ENCODE peak calls at places on chromosome 3, in six cellular contexts. One of them, this sample, is unnamed.

GRCh38 chr3:142987080-142987700 is 14.2 kb upstream of the U2SURP start:
- DNase-seq in astrocyte of the spinal cord: peak
- DNase-seq in HEK293T: peak
- DNase-seq in upper lobe of right lung: no peak
- DNase-seq in activated CD4-positive, alpha-beta T cell treated with anti-CD3 and anti-CD28 coated beads, Interleukin-2, amount 50 U/mL, for 24 hours: no peak
- DNase-seq in psoas muscle: no peak
- DNase-seq in this sample: no peak

GRCh38 chr3:193794002-193794835 is 201.2 kb downstream of the OPA1 start:
- DNase-seq in HEK293T: no peak
- DNase-seq in upper lobe of right lung: no peak
- DNase-seq in psoas muscle: no peak
- DNase-seq in astrocyte of the spinal cord: no peak
- DNase-seq in activated CD4-positive, alpha-beta T cell treated with anti-CD3 and anti-CD28 coated beads, Interleukin-2, amount 50 U/mL, for 24 hours: no peak
- DNase-seq in this sample: no peak

GRCh38 chr3:42097166-42097946 is 6.2 kb downstream of the TRAK1 start:
- DNase-seq in upper lobe of right lung: no peak
- DNase-seq in HEK293T: no peak
- DNase-seq in activated CD4-positive, alpha-beta T cell treated with anti-CD3 and anti-CD28 coated beads, Interleukin-2, amount 50 U/mL, for 24 hours: peak
- DNase-seq in psoas muscle: no peak
- DNase-seq in astrocyte of the spinal cord: peak
- DNase-seq in this sample: no peak

GRCh38 chr3:105424412-105425152 is 57.9 kb downstream of the ALCAM start:
- DNase-seq in astrocyte of the spinal cord: no peak
- DNase-seq in upper lobe of right lung: no peak
- DNase-seq in psoas muscle: no peak
- DNase-seq in activated CD4-positive, alpha-beta T cell treated with anti-CD3 and anti-CD28 coated beads, Interleukin-2, amount 50 U/mL, for 24 hours: no peak
- DNase-seq in HEK293T: no peak
- DNase-seq in this sample: no peak

GRCh38 chr3:37096972-37097371 is 77.4 kb downstream of the LRRFIP2 start:
- DNase-seq in astrocyte of the spinal cord: no peak
- DNase-seq in upper lobe of right lung: no peak
- DNase-seq in HEK293T: no peak
- DNase-seq in psoas muscle: no peak
- DNase-seq in activated CD4-positive, alpha-beta T cell treated with anti-CD3 and anti-CD28 coated beads, Interleukin-2, amount 50 U/mL, for 24 hours: no peak
- DNase-seq in this sample: no peak

GRCh38 chr3:13461169-13462124 is 18.7 kb upstream of the HDAC11 start:
- DNase-seq in activated CD4-positive, alpha-beta T cell treated with anti-CD3 and anti-CD28 coated beads, Interleukin-2, amount 50 U/mL, for 24 hours: peak
- DNase-seq in upper lobe of right lung: peak
- DNase-seq in HEK293T: peak
- DNase-seq in psoas muscle: peak
- DNase-seq in astrocyte of the spinal cord: peak
- DNase-seq in this sample: no peak

GRCh38 chr3:41356775-41357174 is 157.5 kb downstream of the CTNNB1 start:
- DNase-seq in upper lobe of right lung: no peak
- DNase-seq in HEK293T: no peak
- DNase-seq in psoas muscle: no peak
- DNase-seq in activated CD4-positive, alpha-beta T cell treated with anti-CD3 and anti-CD28 coated beads, Interleukin-2, amount 50 U/mL, for 24 hours: no peak
- DNase-seq in astrocyte of the spinal cord: no peak
- DNase-seq in this sample: no peak

GRCh38 chr3:53493997-53494791 is at the start of gene CACNA1D:
- DNase-seq in astrocyte of the spinal cord: no peak
- DNase-seq in HEK293T: peak
- DNase-seq in upper lobe of right lung: peak
- DNase-seq in activated CD4-positive, alpha-beta T cell treated with anti-CD3 and anti-CD28 coated beads, Interleukin-2, amount 50 U/mL, for 24 hours: no peak
- DNase-seq in psoas muscle: no peak
- DNase-seq in this sample: peak

GRCh38 chr3:110526732-110527727 is 544.6 kb upstream of the NECTIN3 start:
- DNase-seq in HEK293T: no peak
- DNase-seq in astrocyte of the spinal cord: peak
- DNase-seq in upper lobe of right lung: no peak
- DNase-seq in psoas muscle: no peak
- DNase-seq in activated CD4-positive, alpha-beta T cell treated with anti-CD3 and anti-CD28 coated beads, Interleukin-2, amount 50 U/mL, for 24 hours: no peak
- DNase-seq in this sample: no peak

GRCh38 chr3:69784854-69785523 is 45.7 kb downstream of the MITF start:
- DNase-seq in astrocyte of the spinal cord: peak
- DNase-seq in upper lobe of right lung: peak
- DNase-seq in activated CD4-positive, alpha-beta T cell treated with anti-CD3 and anti-CD28 coated beads, Interleukin-2, amount 50 U/mL, for 24 hours: no peak
- DNase-seq in psoas muscle: peak
- DNase-seq in HEK293T: peak
- DNase-seq in this sample: no peak

GRCh38 chr3:141089339-141090152 is 38.4 kb downstream of the SPSB4 start:
- DNase-seq in upper lobe of right lung: no peak
- DNase-seq in HEK293T: no peak
- DNase-seq in astrocyte of the spinal cord: no peak
- DNase-seq in activated CD4-positive, alpha-beta T cell treated with anti-CD3 and anti-CD28 coated beads, Interleukin-2, amount 50 U/mL, for 24 hours: no peak
- DNase-seq in psoas muscle: no peak
- DNase-seq in this sample: no peak

GRCh38 chr3:187976361-187976900 is 177.5 kb upstream of the LPP start:
- DNase-seq in HEK293T: no peak
- DNase-seq in psoas muscle: no peak
- DNase-seq in astrocyte of the spinal cord: no peak
- DNase-seq in upper lobe of right lung: no peak
- DNase-seq in activated CD4-positive, alpha-beta T cell treated with anti-CD3 and anti-CD28 coated beads, Interleukin-2, amount 50 U/mL, for 24 hours: peak
- DNase-seq in this sample: no peak

GRCh38 chr3:29597376-29598008 is 316.6 kb downstream of the RBMS3 start:
- DNase-seq in astrocyte of the spinal cord: peak
- DNase-seq in upper lobe of right lung: no peak
- DNase-seq in psoas muscle: no peak
- DNase-seq in activated CD4-positive, alpha-beta T cell treated with anti-CD3 and anti-CD28 coated beads, Interleukin-2, amount 50 U/mL, for 24 hours: no peak
- DNase-seq in HEK293T: no peak
- DNase-seq in this sample: no peak

GRCh38 chr3:46193436-46193835 is 14.7 kb downstream of the CCR1 start:
- DNase-seq in astrocyte of the spinal cord: no peak
- DNase-seq in HEK293T: no peak
- DNase-seq in activated CD4-positive, alpha-beta T cell treated with anti-CD3 and anti-CD28 coated beads, Interleukin-2, amount 50 U/mL, for 24 hours: no peak
- DNase-seq in psoas muscle: no peak
- DNase-seq in upper lobe of right lung: no peak
- DNase-seq in this sample: no peak

GRCh38 chr3:192817506-192817905 is 90.2 kb upstream of the FGF12 start:
- DNase-seq in HEK293T: no peak
- DNase-seq in psoas muscle: no peak
- DNase-seq in upper lobe of right lung: no peak
- DNase-seq in activated CD4-positive, alpha-beta T cell treated with anti-CD3 and anti-CD28 coated beads, Interleukin-2, amount 50 U/mL, for 24 hours: no peak
- DNase-seq in astrocyte of the spinal cord: no peak
- DNase-seq in this sample: no peak

GRCh38 chr3:23808525-23808924 is 2.8 kb downstream of the UBE2E1 start:
- DNase-seq in activated CD4-positive, alpha-beta T cell treated with anti-CD3 and anti-CD28 coated beads, Interleukin-2, amount 50 U/mL, for 24 hours: no peak
- DNase-seq in astrocyte of the spinal cord: no peak
- DNase-seq in psoas muscle: no peak
- DNase-seq in upper lobe of right lung: no peak
- DNase-seq in HEK293T: no peak
- DNase-seq in this sample: no peak

GRCh38 chr3:27345493-27345892 is 23.7 kb downstream of the NEK10 start:
- DNase-seq in HEK293T: no peak
- DNase-seq in activated CD4-positive, alpha-beta T cell treated with anti-CD3 and anti-CD28 coated beads, Interleukin-2, amount 50 U/mL, for 24 hours: no peak
- DNase-seq in upper lobe of right lung: no peak
- DNase-seq in astrocyte of the spinal cord: no peak
- DNase-seq in psoas muscle: no peak
- DNase-seq in this sample: no peak

GRCh38 chr3:184377374-184377773 is 633 bp downstream of the THPO start:
- DNase-seq in psoas muscle: no peak
- DNase-seq in astrocyte of the spinal cord: no peak
- DNase-seq in upper lobe of right lung: no peak
- DNase-seq in HEK293T: no peak
- DNase-seq in activated CD4-positive, alpha-beta T cell treated with anti-CD3 and anti-CD28 coated beads, Interleukin-2, amount 50 U/mL, for 24 hours: no peak
- DNase-seq in this sample: no peak

GRCh38 chr3:140629351-140630137 is 48.3 kb upstream of the TRIM42 start:
- DNase-seq in astrocyte of the spinal cord: peak
- DNase-seq in upper lobe of right lung: no peak
- DNase-seq in psoas muscle: no peak
- DNase-seq in activated CD4-positive, alpha-beta T cell treated with anti-CD3 and anti-CD28 coated beads, Interleukin-2, amount 50 U/mL, for 24 hours: no peak
- DNase-seq in HEK293T: no peak
- DNase-seq in this sample: no peak

GRCh38 chr3:13145131-13145825 is 72.0 kb upstream of the IQSEC1 start:
- DNase-seq in activated CD4-positive, alpha-beta T cell treated with anti-CD3 and anti-CD28 coated beads, Interleukin-2, amount 50 U/mL, for 24 hours: no peak
- DNase-seq in astrocyte of the spinal cord: no peak
- DNase-seq in upper lobe of right lung: peak
- DNase-seq in psoas muscle: no peak
- DNase-seq in HEK293T: no peak
- DNase-seq in this sample: no peak

GRCh38 chr3:193701896-193702644 is 109.1 kb downstream of the OPA1 start:
- DNase-seq in activated CD4-positive, alpha-beta T cell treated with anti-CD3 and anti-CD28 coated beads, Interleukin-2, amount 50 U/mL, for 24 hours: no peak
- DNase-seq in psoas muscle: no peak
- DNase-seq in HEK293T: no peak
- DNase-seq in astrocyte of the spinal cord: peak
- DNase-seq in upper lobe of right lung: no peak
- DNase-seq in this sample: no peak

GRCh38 chr3:23170306-23170705 is 32.8 kb upstream of the UBE2E2 start:
- DNase-seq in HEK293T: no peak
- DNase-seq in activated CD4-positive, alpha-beta T cell treated with anti-CD3 and anti-CD28 coated beads, Interleukin-2, amount 50 U/mL, for 24 hours: no peak
- DNase-seq in psoas muscle: no peak
- DNase-seq in upper lobe of right lung: no peak
- DNase-seq in astrocyte of the spinal cord: peak
- DNase-seq in this sample: no peak

GRCh38 chr3:120028271-120029047 is 65.8 kb downstream of the GSK3B start:
- DNase-seq in upper lobe of right lung: no peak
- DNase-seq in activated CD4-positive, alpha-beta T cell treated with anti-CD3 and anti-CD28 coated beads, Interleukin-2, amount 50 U/mL, for 24 hours: no peak
- DNase-seq in psoas muscle: no peak
- DNase-seq in HEK293T: no peak
- DNase-seq in astrocyte of the spinal cord: no peak
- DNase-seq in this sample: no peak

GRCh38 chr3:17580901-17581300 is 161.5 kb downstream of the TBC1D5 start:
- DNase-seq in upper lobe of right lung: no peak
- DNase-seq in HEK293T: no peak
- DNase-seq in psoas muscle: no peak
- DNase-seq in astrocyte of the spinal cord: no peak
- DNase-seq in activated CD4-positive, alpha-beta T cell treated with anti-CD3 and anti-CD28 coated beads, Interleukin-2, amount 50 U/mL, for 24 hours: no peak
- DNase-seq in this sample: no peak

GRCh38 chr3:67940200-67940952 is 286.0 kb upstream of the SUCLG2 start:
- DNase-seq in HEK293T: no peak
- DNase-seq in psoas muscle: no peak
- DNase-seq in astrocyte of the spinal cord: no peak
- DNase-seq in upper lobe of right lung: no peak
- DNase-seq in activated CD4-positive, alpha-beta T cell treated with anti-CD3 and anti-CD28 coated beads, Interleukin-2, amount 50 U/mL, for 24 hours: no peak
- DNase-seq in this sample: peak

GRCh38 chr3:196341142-196341541 is 3.0 kb upstream of the TM4SF19 start:
- DNase-seq in astrocyte of the spinal cord: peak
- DNase-seq in HEK293T: no peak
- DNase-seq in psoas muscle: no peak
- DNase-seq in activated CD4-positive, alpha-beta T cell treated with anti-CD3 and anti-CD28 coated beads, Interleukin-2, amount 50 U/mL, for 24 hours: no peak
- DNase-seq in upper lobe of right lung: no peak
- DNase-seq in this sample: no peak

GRCh38 chr3:157077565-157077991 is 82.4 kb downstream of the CCNL1 start:
- DNase-seq in HEK293T: no peak
- DNase-seq in astrocyte of the spinal cord: no peak
- DNase-seq in activated CD4-positive, alpha-beta T cell treated with anti-CD3 and anti-CD28 coated beads, Interleukin-2, amount 50 U/mL, for 24 hours: no peak
- DNase-seq in upper lobe of right lung: no peak
- DNase-seq in psoas muscle: peak
- DNase-seq in this sample: peak

GRCh38 chr3:115281697-115282685 is 134.9 kb upstream of the ZBTB20 start:
- DNase-seq in astrocyte of the spinal cord: peak
- DNase-seq in activated CD4-positive, alpha-beta T cell treated with anti-CD3 and anti-CD28 coated beads, Interleukin-2, amount 50 U/mL, for 24 hours: no peak
- DNase-seq in psoas muscle: no peak
- DNase-seq in HEK293T: no peak
- DNase-seq in upper lobe of right lung: no peak
- DNase-seq in this sample: no peak

GRCh38 chr3:188584958-188585689 is 431.2 kb downstream of the LPP start:
- DNase-seq in upper lobe of right lung: no peak
- DNase-seq in activated CD4-positive, alpha-beta T cell treated with anti-CD3 and anti-CD28 coated beads, Interleukin-2, amount 50 U/mL, for 24 hours: no peak
- DNase-seq in astrocyte of the spinal cord: peak
- DNase-seq in HEK293T: no peak
- DNase-seq in psoas muscle: no peak
- DNase-seq in this sample: no peak

GRCh38 chr3:67654099-67654831 is at the start of gene SUCLG2:
- DNase-seq in HEK293T: peak
- DNase-seq in psoas muscle: peak
- DNase-seq in activated CD4-positive, alpha-beta T cell treated with anti-CD3 and anti-CD28 coated beads, Interleukin-2, amount 50 U/mL, for 24 hours: peak
- DNase-seq in upper lobe of right lung: peak
- DNase-seq in astrocyte of the spinal cord: peak
- DNase-seq in this sample: peak

GRCh38 chr3:5061218-5061569 is 60.9 kb upstream of the ARL8B start:
- DNase-seq in HEK293T: no peak
- DNase-seq in astrocyte of the spinal cord: no peak
- DNase-seq in upper lobe of right lung: no peak
- DNase-seq in activated CD4-positive, alpha-beta T cell treated with anti-CD3 and anti-CD28 coated beads, Interleukin-2, amount 50 U/mL, for 24 hours: no peak
- DNase-seq in psoas muscle: no peak
- DNase-seq in this sample: no peak

GRCh38 chr3:98823791-98824190 is 60.7 kb downstream of the ST3GAL6 start:
- DNase-seq in astrocyte of the spinal cord: no peak
- DNase-seq in HEK293T: no peak
- DNase-seq in upper lobe of right lung: no peak
- DNase-seq in activated CD4-positive, alpha-beta T cell treated with anti-CD3 and anti-CD28 coated beads, Interleukin-2, amount 50 U/mL, for 24 hours: no peak
- DNase-seq in psoas muscle: no peak
- DNase-seq in this sample: no peak

GRCh38 chr3:27315003-27315402 is 54.2 kb downstream of the NEK10 start:
- DNase-seq in astrocyte of the spinal cord: no peak
- DNase-seq in activated CD4-positive, alpha-beta T cell treated with anti-CD3 and anti-CD28 coated beads, Interleukin-2, amount 50 U/mL, for 24 hours: no peak
- DNase-seq in psoas muscle: no peak
- DNase-seq in upper lobe of right lung: no peak
- DNase-seq in HEK293T: no peak
- DNase-seq in this sample: no peak

GRCh38 chr3:161305095-161305991 is 66.0 kb downstream of the SPTSSB start:
- DNase-seq in HEK293T: peak
- DNase-seq in astrocyte of the spinal cord: peak
- DNase-seq in psoas muscle: no peak
- DNase-seq in activated CD4-positive, alpha-beta T cell treated with anti-CD3 and anti-CD28 coated beads, Interleukin-2, amount 50 U/mL, for 24 hours: no peak
- DNase-seq in upper lobe of right lung: no peak
- DNase-seq in this sample: no peak

GRCh38 chr3:16338999-16339398 is 74.0 kb downstream of the OXNAD1 start:
- DNase-seq in astrocyte of the spinal cord: peak
- DNase-seq in HEK293T: no peak
- DNase-seq in activated CD4-positive, alpha-beta T cell treated with anti-CD3 and anti-CD28 coated beads, Interleukin-2, amount 50 U/mL, for 24 hours: no peak
- DNase-seq in upper lobe of right lung: no peak
- DNase-seq in psoas muscle: no peak
- DNase-seq in this sample: no peak

GRCh38 chr3:29937185-29937584 is 656.3 kb downstream of the RBMS3 start:
- DNase-seq in psoas muscle: no peak
- DNase-seq in HEK293T: no peak
- DNase-seq in astrocyte of the spinal cord: peak
- DNase-seq in activated CD4-positive, alpha-beta T cell treated with anti-CD3 and anti-CD28 coated beads, Interleukin-2, amount 50 U/mL, for 24 hours: no peak
- DNase-seq in upper lobe of right lung: no peak
- DNase-seq in this sample: no peak

This sample was measured in left lobe of liver.